ENCODE peak calls at places on chromosome 12, in ten cellular contexts. One of them, this sample, is unnamed.

GRCh38 chr12:130826151-130826801 is 12.8 kb downstream of the STX2 start:
- DNase-seq in amniotic stem cell: no peak
- DNase-seq in fibroblast of the conjunctiva: no peak
- DNase-seq in central memory CD4-positive, alpha-beta T cell: peak
- DNase-seq in neural crest cell: peak
- DNase-seq in epithelial cell of proximal tubule: no peak
- DNase-seq in T-helper 17 cell: peak
- DNase-seq in CD4-positive, alpha-beta memory T cell: peak
- DNase-seq in stimulated activated CD8-positive, alpha-beta memory T cell treated with anti-CD3 and anti-CD28 coated beads, Interleukin-15, amount 100 ng/mL, for 48 hours: peak
- DNase-seq in stimulated activated naive CD8-positive, alpha-beta T cell treated with anti-CD3 and anti-CD28 coated beads, Interleukin-15, Interleukin-2, amounts not matched to agents 100 U/mL and 50 U/mL, for 24 hours: peak
- DNase-seq in this sample: peak

GRCh38 chr12:65004270-65004669 is 116.8 kb downstream of the WIF1 start:
- DNase-seq in central memory CD4-positive, alpha-beta T cell: no peak
- DNase-seq in T-helper 17 cell: no peak
- DNase-seq in stimulated activated CD8-positive, alpha-beta memory T cell treated with anti-CD3 and anti-CD28 coated beads, Interleukin-15, amount 100 ng/mL, for 48 hours: no peak
- DNase-seq in neural crest cell: no peak
- DNase-seq in CD4-positive, alpha-beta memory T cell: no peak
- DNase-seq in epithelial cell of proximal tubule: no peak
- DNase-seq in amniotic stem cell: no peak
- DNase-seq in fibroblast of the conjunctiva: no peak
- DNase-seq in stimulated activated naive CD8-positive, alpha-beta T cell treated with anti-CD3 and anti-CD28 coated beads, Interleukin-15, Interleukin-2, amounts not matched to agents 100 U/mL and 50 U/mL, for 24 hours: no peak
- DNase-seq in this sample: no peak

GRCh38 chr12:89501793-89502192 is 22.8 kb downstream of the GALNT4 start:
- DNase-seq in CD4-positive, alpha-beta memory T cell: no peak
- DNase-seq in neural crest cell: no peak
- DNase-seq in epithelial cell of proximal tubule: no peak
- DNase-seq in T-helper 17 cell: no peak
- DNase-seq in amniotic stem cell: no peak
- DNase-seq in fibroblast of the conjunctiva: no peak
- DNase-seq in stimulated activated CD8-positive, alpha-beta memory T cell treated with anti-CD3 and anti-CD28 coated beads, Interleukin-15, amount 100 ng/mL, for 48 hours: no peak
- DNase-seq in central memory CD4-positive, alpha-beta T cell: no peak
- DNase-seq in stimulated activated naive CD8-positive, alpha-beta T cell treated with anti-CD3 and anti-CD28 coated beads, Interleukin-15, Interleukin-2, amounts not matched to agents 100 U/mL and 50 U/mL, for 24 hours: no peak
- DNase-seq in this sample: no peak

GRCh38 chr12:57477710-57478681 is 1.7 kb downstream of the ARHGAP9 start:
- DNase-seq in CD4-positive, alpha-beta memory T cell: peak
- DNase-seq in stimulated activated CD8-positive, alpha-beta memory T cell treated with anti-CD3 and anti-CD28 coated beads, Interleukin-15, amount 100 ng/mL, for 48 hours: no peak
- DNase-seq in stimulated activated naive CD8-positive, alpha-beta T cell treated with anti-CD3 and anti-CD28 coated beads, Interleukin-15, Interleukin-2, amounts not matched to agents 100 U/mL and 50 U/mL, for 24 hours: peak
- DNase-seq in T-helper 17 cell: peak
- DNase-seq in central memory CD4-positive, alpha-beta T cell: peak
- DNase-seq in epithelial cell of proximal tubule: no peak
- DNase-seq in neural crest cell: no peak
- DNase-seq in fibroblast of the conjunctiva: no peak
- DNase-seq in amniotic stem cell: no peak
- DNase-seq in this sample: no peak

GRCh38 chr12:87157791-87158190 is 871.4 kb downstream of the C12orf50 start:
- DNase-seq in stimulated activated CD8-positive, alpha-beta memory T cell treated with anti-CD3 and anti-CD28 coated beads, Interleukin-15, amount 100 ng/mL, for 48 hours: no peak
- DNase-seq in CD4-positive, alpha-beta memory T cell: no peak
- DNase-seq in epithelial cell of proximal tubule: peak
- DNase-seq in neural crest cell: no peak
- DNase-seq in fibroblast of the conjunctiva: peak
- DNase-seq in amniotic stem cell: peak
- DNase-seq in T-helper 17 cell: no peak
- DNase-seq in stimulated activated naive CD8-positive, alpha-beta T cell treated with anti-CD3 and anti-CD28 coated beads, Interleukin-15, Interleukin-2, amounts not matched to agents 100 U/mL and 50 U/mL, for 24 hours: no peak
- DNase-seq in central memory CD4-positive, alpha-beta T cell: no peak
- DNase-seq in this sample: no peak

GRCh38 chr12:62260733-62261683 is 804 bp downstream of the USP15 start:
- DNase-seq in central memory CD4-positive, alpha-beta T cell: peak
- DNase-seq in stimulated activated naive CD8-positive, alpha-beta T cell treated with anti-CD3 and anti-CD28 coated beads, Interleukin-15, Interleukin-2, amounts not matched to agents 100 U/mL and 50 U/mL, for 24 hours: peak
- DNase-seq in epithelial cell of proximal tubule: no peak
- DNase-seq in neural crest cell: peak
- DNase-seq in stimulated activated CD8-positive, alpha-beta memory T cell treated with anti-CD3 and anti-CD28 coated beads, Interleukin-15, amount 100 ng/mL, for 48 hours: peak
- DNase-seq in fibroblast of the conjunctiva: peak
- DNase-seq in T-helper 17 cell: peak
- DNase-seq in amniotic stem cell: no peak
- DNase-seq in CD4-positive, alpha-beta memory T cell: peak
- DNase-seq in this sample: peak

GRCh38 chr12:26803552-26803951 is 29.4 kb downstream of the ITPR2 start:
- DNase-seq in CD4-positive, alpha-beta memory T cell: no peak
- DNase-seq in amniotic stem cell: no peak
- DNase-seq in central memory CD4-positive, alpha-beta T cell: no peak
- DNase-seq in stimulated activated CD8-positive, alpha-beta memory T cell treated with anti-CD3 and anti-CD28 coated beads, Interleukin-15, amount 100 ng/mL, for 48 hours: no peak
- DNase-seq in T-helper 17 cell: no peak
- DNase-seq in epithelial cell of proximal tubule: no peak
- DNase-seq in neural crest cell: no peak
- DNase-seq in fibroblast of the conjunctiva: no peak
- DNase-seq in stimulated activated naive CD8-positive, alpha-beta T cell treated with anti-CD3 and anti-CD28 coated beads, Interleukin-15, Interleukin-2, amounts not matched to agents 100 U/mL and 50 U/mL, for 24 hours: no peak
- DNase-seq in this sample: no peak

GRCh38 chr12:45336331-45336730 is 120.4 kb downstream of the ANO6 start:
- DNase-seq in neural crest cell: no peak
- DNase-seq in central memory CD4-positive, alpha-beta T cell: no peak
- DNase-seq in fibroblast of the conjunctiva: peak
- DNase-seq in stimulated activated CD8-positive, alpha-beta memory T cell treated with anti-CD3 and anti-CD28 coated beads, Interleukin-15, amount 100 ng/mL, for 48 hours: no peak
- DNase-seq in amniotic stem cell: peak
- DNase-seq in epithelial cell of proximal tubule: peak
- DNase-seq in CD4-positive, alpha-beta memory T cell: no peak
- DNase-seq in T-helper 17 cell: no peak
- DNase-seq in stimulated activated naive CD8-positive, alpha-beta T cell treated with anti-CD3 and anti-CD28 coated beads, Interleukin-15, Interleukin-2, amounts not matched to agents 100 U/mL and 50 U/mL, for 24 hours: no peak
- DNase-seq in this sample: no peak

GRCh38 chr12:93852067-93852466 is 174.9 kb downstream of the CRADD start:
- DNase-seq in T-helper 17 cell: no peak
- DNase-seq in amniotic stem cell: no peak
- DNase-seq in epithelial cell of proximal tubule: peak
- DNase-seq in neural crest cell: no peak
- DNase-seq in stimulated activated naive CD8-positive, alpha-beta T cell treated with anti-CD3 and anti-CD28 coated beads, Interleukin-15, Interleukin-2, amounts not matched to agents 100 U/mL and 50 U/mL, for 24 hours: no peak
- DNase-seq in central memory CD4-positive, alpha-beta T cell: no peak
- DNase-seq in CD4-positive, alpha-beta memory T cell: no peak
- DNase-seq in stimulated activated CD8-positive, alpha-beta memory T cell treated with anti-CD3 and anti-CD28 coated beads, Interleukin-15, amount 100 ng/mL, for 48 hours: no peak
- DNase-seq in fibroblast of the conjunctiva: no peak
- DNase-seq in this sample: no peak

GRCh38 chr12:103880299-103881142 is 39.5 kb upstream of the NT5DC3 start:
- DNase-seq in epithelial cell of proximal tubule: no peak
- DNase-seq in central memory CD4-positive, alpha-beta T cell: no peak
- DNase-seq in T-helper 17 cell: no peak
- DNase-seq in amniotic stem cell: no peak
- DNase-seq in stimulated activated CD8-positive, alpha-beta memory T cell treated with anti-CD3 and anti-CD28 coated beads, Interleukin-15, amount 100 ng/mL, for 48 hours: no peak
- DNase-seq in stimulated activated naive CD8-positive, alpha-beta T cell treated with anti-CD3 and anti-CD28 coated beads, Interleukin-15, Interleukin-2, amounts not matched to agents 100 U/mL and 50 U/mL, for 24 hours: no peak
- DNase-seq in neural crest cell: no peak
- DNase-seq in CD4-positive, alpha-beta memory T cell: no peak
- DNase-seq in fibroblast of the conjunctiva: no peak
- DNase-seq in this sample: no peak

GRCh38 chr12:32467959-32468863 is 68.9 kb downstream of the FGD4 start:
- DNase-seq in T-helper 17 cell: no peak
- DNase-seq in neural crest cell: no peak
- DNase-seq in central memory CD4-positive, alpha-beta T cell: no peak
- DNase-seq in CD4-positive, alpha-beta memory T cell: no peak
- DNase-seq in epithelial cell of proximal tubule: no peak
- DNase-seq in stimulated activated CD8-positive, alpha-beta memory T cell treated with anti-CD3 and anti-CD28 coated beads, Interleukin-15, amount 100 ng/mL, for 48 hours: no peak
- DNase-seq in fibroblast of the conjunctiva: no peak
- DNase-seq in amniotic stem cell: no peak
- DNase-seq in stimulated activated naive CD8-positive, alpha-beta T cell treated with anti-CD3 and anti-CD28 coated beads, Interleukin-15, Interleukin-2, amounts not matched to agents 100 U/mL and 50 U/mL, for 24 hours: no peak
- DNase-seq in this sample: no peak

GRCh38 chr12:8780389-8780788 is 42.0 kb upstream of the A2ML1 start:
- DNase-seq in central memory CD4-positive, alpha-beta T cell: no peak
- DNase-seq in fibroblast of the conjunctiva: peak
- DNase-seq in epithelial cell of proximal tubule: no peak
- DNase-seq in T-helper 17 cell: no peak
- DNase-seq in CD4-positive, alpha-beta memory T cell: no peak
- DNase-seq in stimulated activated CD8-positive, alpha-beta memory T cell treated with anti-CD3 and anti-CD28 coated beads, Interleukin-15, amount 100 ng/mL, for 48 hours: no peak
- DNase-seq in neural crest cell: no peak
- DNase-seq in stimulated activated naive CD8-positive, alpha-beta T cell treated with anti-CD3 and anti-CD28 coated beads, Interleukin-15, Interleukin-2, amounts not matched to agents 100 U/mL and 50 U/mL, for 24 hours: no peak
- DNase-seq in amniotic stem cell: no peak
- DNase-seq in this sample: no peak

GRCh38 chr12:94753071-94753779 is 102.9 kb upstream of the TMCC3 start:
- DNase-seq in epithelial cell of proximal tubule: no peak
- DNase-seq in stimulated activated naive CD8-positive, alpha-beta T cell treated with anti-CD3 and anti-CD28 coated beads, Interleukin-15, Interleukin-2, amounts not matched to agents 100 U/mL and 50 U/mL, for 24 hours: no peak
- DNase-seq in amniotic stem cell: no peak
- DNase-seq in neural crest cell: no peak
- DNase-seq in stimulated activated CD8-positive, alpha-beta memory T cell treated with anti-CD3 and anti-CD28 coated beads, Interleukin-15, amount 100 ng/mL, for 48 hours: no peak
- DNase-seq in CD4-positive, alpha-beta memory T cell: no peak
- DNase-seq in T-helper 17 cell: no peak
- DNase-seq in fibroblast of the conjunctiva: no peak
- DNase-seq in central memory CD4-positive, alpha-beta T cell: no peak
- DNase-seq in this sample: no peak

GRCh38 chr12:76085159-76085868 is 829 bp upstream of the NAP1L1 start:
- DNase-seq in stimulated activated naive CD8-positive, alpha-beta T cell treated with anti-CD3 and anti-CD28 coated beads, Interleukin-15, Interleukin-2, amounts not matched to agents 100 U/mL and 50 U/mL, for 24 hours: peak
- DNase-seq in central memory CD4-positive, alpha-beta T cell: peak
- DNase-seq in neural crest cell: no peak
- DNase-seq in stimulated activated CD8-positive, alpha-beta memory T cell treated with anti-CD3 and anti-CD28 coated beads, Interleukin-15, amount 100 ng/mL, for 48 hours: peak
- DNase-seq in amniotic stem cell: no peak
- DNase-seq in CD4-positive, alpha-beta memory T cell: peak
- DNase-seq in epithelial cell of proximal tubule: no peak
- DNase-seq in fibroblast of the conjunctiva: peak
- DNase-seq in T-helper 17 cell: no peak
- DNase-seq in this sample: peak

GRCh38 chr12:130412384-130412783 is 74.7 kb downstream of the PIWIL1 start:
- DNase-seq in epithelial cell of proximal tubule: no peak
- DNase-seq in T-helper 17 cell: no peak
- DNase-seq in stimulated activated naive CD8-positive, alpha-beta T cell treated with anti-CD3 and anti-CD28 coated beads, Interleukin-15, Interleukin-2, amounts not matched to agents 100 U/mL and 50 U/mL, for 24 hours: no peak
- DNase-seq in stimulated activated CD8-positive, alpha-beta memory T cell treated with anti-CD3 and anti-CD28 coated beads, Interleukin-15, amount 100 ng/mL, for 48 hours: no peak
- DNase-seq in fibroblast of the conjunctiva: no peak
- DNase-seq in central memory CD4-positive, alpha-beta T cell: no peak
- DNase-seq in CD4-positive, alpha-beta memory T cell: no peak
- DNase-seq in amniotic stem cell: no peak
- DNase-seq in neural crest cell: no peak
- DNase-seq in this sample: no peak

GRCh38 chr12:91951571-91951970 is 194.1 kb downstream of the BTG1 start:
- DNase-seq in T-helper 17 cell: no peak
- DNase-seq in neural crest cell: no peak
- DNase-seq in central memory CD4-positive, alpha-beta T cell: no peak
- DNase-seq in CD4-positive, alpha-beta memory T cell: no peak
- DNase-seq in amniotic stem cell: no peak
- DNase-seq in stimulated activated CD8-positive, alpha-beta memory T cell treated with anti-CD3 and anti-CD28 coated beads, Interleukin-15, amount 100 ng/mL, for 48 hours: no peak
- DNase-seq in stimulated activated naive CD8-positive, alpha-beta T cell treated with anti-CD3 and anti-CD28 coated beads, Interleukin-15, Interleukin-2, amounts not matched to agents 100 U/mL and 50 U/mL, for 24 hours: no peak
- DNase-seq in epithelial cell of proximal tubule: no peak
- DNase-seq in fibroblast of the conjunctiva: no peak
- DNase-seq in this sample: no peak

GRCh38 chr12:130973109-130973508 is 19.4 kb downstream of the ADGRD1 start:
- DNase-seq in T-helper 17 cell: no peak
- DNase-seq in central memory CD4-positive, alpha-beta T cell: no peak
- DNase-seq in neural crest cell: no peak
- DNase-seq in stimulated activated naive CD8-positive, alpha-beta T cell treated with anti-CD3 and anti-CD28 coated beads, Interleukin-15, Interleukin-2, amounts not matched to agents 100 U/mL and 50 U/mL, for 24 hours: no peak
- DNase-seq in CD4-positive, alpha-beta memory T cell: no peak
- DNase-seq in stimulated activated CD8-positive, alpha-beta memory T cell treated with anti-CD3 and anti-CD28 coated beads, Interleukin-15, amount 100 ng/mL, for 48 hours: no peak
- DNase-seq in fibroblast of the conjunctiva: no peak
- DNase-seq in amniotic stem cell: no peak
- DNase-seq in epithelial cell of proximal tubule: no peak
- DNase-seq in this sample: no peak

GRCh38 chr12:114799574-114800487 is 115.9 kb upstream of the TBX3 start:
- DNase-seq in fibroblast of the conjunctiva: no peak
- DNase-seq in central memory CD4-positive, alpha-beta T cell: no peak
- DNase-seq in CD4-positive, alpha-beta memory T cell: no peak
- DNase-seq in stimulated activated CD8-positive, alpha-beta memory T cell treated with anti-CD3 and anti-CD28 coated beads, Interleukin-15, amount 100 ng/mL, for 48 hours: no peak
- DNase-seq in epithelial cell of proximal tubule: no peak
- DNase-seq in stimulated activated naive CD8-positive, alpha-beta T cell treated with anti-CD3 and anti-CD28 coated beads, Interleukin-15, Interleukin-2, amounts not matched to agents 100 U/mL and 50 U/mL, for 24 hours: no peak
- DNase-seq in amniotic stem cell: no peak
- DNase-seq in T-helper 17 cell: no peak
- DNase-seq in neural crest cell: peak
- DNase-seq in this sample: no peak

GRCh38 chr12:90679674-90680073 is 275.3 kb downstream of the CCER1 start:
- DNase-seq in CD4-positive, alpha-beta memory T cell: no peak
- DNase-seq in central memory CD4-positive, alpha-beta T cell: no peak
- DNase-seq in T-helper 17 cell: no peak
- DNase-seq in amniotic stem cell: no peak
- DNase-seq in epithelial cell of proximal tubule: no peak
- DNase-seq in stimulated activated naive CD8-positive, alpha-beta T cell treated with anti-CD3 and anti-CD28 coated beads, Interleukin-15, Interleukin-2, amounts not matched to agents 100 U/mL and 50 U/mL, for 24 hours: no peak
- DNase-seq in fibroblast of the conjunctiva: no peak
- DNase-seq in neural crest cell: no peak
- DNase-seq in stimulated activated CD8-positive, alpha-beta memory T cell treated with anti-CD3 and anti-CD28 coated beads, Interleukin-15, amount 100 ng/mL, for 48 hours: no peak
- DNase-seq in this sample: no peak

GRCh38 chr12:103698752-103699540 is 111.9 kb downstream of the STAB2 start:
- DNase-seq in epithelial cell of proximal tubule: no peak
- DNase-seq in T-helper 17 cell: no peak
- DNase-seq in stimulated activated naive CD8-positive, alpha-beta T cell treated with anti-CD3 and anti-CD28 coated beads, Interleukin-15, Interleukin-2, amounts not matched to agents 100 U/mL and 50 U/mL, for 24 hours: no peak
- DNase-seq in amniotic stem cell: no peak
- DNase-seq in fibroblast of the conjunctiva: no peak
- DNase-seq in stimulated activated CD8-positive, alpha-beta memory T cell treated with anti-CD3 and anti-CD28 coated beads, Interleukin-15, amount 100 ng/mL, for 48 hours: no peak
- DNase-seq in CD4-positive, alpha-beta memory T cell: no peak
- DNase-seq in neural crest cell: no peak
- DNase-seq in central memory CD4-positive, alpha-beta T cell: no peak
- DNase-seq in this sample: no peak

GRCh38 chr12:115324949-115325638 is 641.1 kb upstream of the TBX3 start:
- DNase-seq in stimulated activated naive CD8-positive, alpha-beta T cell treated with anti-CD3 and anti-CD28 coated beads, Interleukin-15, Interleukin-2, amounts not matched to agents 100 U/mL and 50 U/mL, for 24 hours: no peak
- DNase-seq in epithelial cell of proximal tubule: no peak
- DNase-seq in central memory CD4-positive, alpha-beta T cell: no peak
- DNase-seq in amniotic stem cell: no peak
- DNase-seq in fibroblast of the conjunctiva: no peak
- DNase-seq in stimulated activated CD8-positive, alpha-beta memory T cell treated with anti-CD3 and anti-CD28 coated beads, Interleukin-15, amount 100 ng/mL, for 48 hours: no peak
- DNase-seq in T-helper 17 cell: no peak
- DNase-seq in neural crest cell: no peak
- DNase-seq in CD4-positive, alpha-beta memory T cell: no peak
- DNase-seq in this sample: no peak

This sample was measured in activated T-helper 9 cell treated with anti-CD3 and anti-CD28 coated beads, Interleukin-2, amount 50 U/mL, for 16 hours.